ENCODE peak calls at places on chromosomes 11 and 22, in four cellular contexts. One of them, this sample, is unnamed.

GRCh38 chr11:19723572-19724342 is 11.1 kb downstream of the NAV2 start:
- DNase-seq in K562: no peak
- DNase-seq in HepG2: peak
- DNase-seq in GM12878: no peak
- DNase-seq in this sample: no peak

GRCh38 chr11:85628771-85629341 is 463 bp downstream of the TMEM126B start:
- DNase-seq in HepG2: peak
- DNase-seq in K562: no peak
- DNase-seq in GM12878: no peak
- DNase-seq in this sample: no peak

GRCh38 chr11:1728931-1729691 is 21.3 kb downstream of the IFITM10 start:
- DNase-seq in K562: no peak
- DNase-seq in HepG2: no peak
- DNase-seq in GM12878: no peak
- DNase-seq in this sample: no peak

GRCh38 chr11:103729653-103730052 is 306.8 kb upstream of the DDI1 start:
- DNase-seq in K562: no peak
- DNase-seq in HepG2: no peak
- DNase-seq in GM12878: no peak
- DNase-seq in this sample: no peak

GRCh38 chr22:24595863-24596262 is 3.0 kb upstream of the LRRC75B start:
- DNase-seq in GM12878: no peak
- DNase-seq in K562: no peak
- DNase-seq in HepG2: no peak
- DNase-seq in this sample: no peak

GRCh38 chr22:48100685-48101417 is 1338.4 kb downstream of the TBC1D22A start:
- DNase-seq in GM12878: no peak
- DNase-seq in HepG2: no peak
- DNase-seq in K562: no peak
- DNase-seq in this sample: no peak

GRCh38 chr11:64327993-64328392 is 10.1 kb downstream of the PRDX5 start:
- DNase-seq in HepG2: no peak
- DNase-seq in K562: no peak
- DNase-seq in GM12878: no peak
- DNase-seq in this sample: no peak

GRCh38 chr11:66856496-66857233 is at the start of gene LRFN4:
- DNase-seq in GM12878: no peak
- DNase-seq in HepG2: no peak
- DNase-seq in K562: peak
- DNase-seq in this sample: peak

GRCh38 chr11:31974737-31975136 is 116.1 kb upstream of the RCN1 start:
- DNase-seq in GM12878: no peak
- DNase-seq in HepG2: no peak
- DNase-seq in K562: no peak
- DNase-seq in this sample: no peak

GRCh38 chr11:47914743-47915142 is 65.6 kb upstream of the PTPRJ start:
- DNase-seq in K562: no peak
- DNase-seq in HepG2: no peak
- DNase-seq in GM12878: no peak
- DNase-seq in this sample: no peak

GRCh38 chr22:49948573-49948957 is 12.0 kb upstream of the PIM3 start:
- DNase-seq in K562: no peak
- DNase-seq in GM12878: no peak
- DNase-seq in HepG2: no peak
- DNase-seq in this sample: no peak

GRCh38 chr22:26330971-26331625 is 98.0 kb upstream of the ASPHD2 start:
- DNase-seq in HepG2: peak
- DNase-seq in GM12878: peak
- DNase-seq in K562: peak
- DNase-seq in this sample: peak

GRCh38 chr11:60469723-60470122 is 14.1 kb downstream of the MS4A1 start:
- DNase-seq in HepG2: no peak
- DNase-seq in GM12878: no peak
- DNase-seq in K562: no peak
- DNase-seq in this sample: no peak

GRCh38 chr11:103637250-103637649 is 399.2 kb upstream of the DDI1 start:
- DNase-seq in HepG2: no peak
- DNase-seq in GM12878: no peak
- DNase-seq in K562: no peak
- DNase-seq in this sample: no peak

GRCh38 chr11:26551186-26551801 is 20.8 kb downstream of the MUC15 start:
- DNase-seq in K562: no peak
- DNase-seq in HepG2: no peak
- DNase-seq in GM12878: no peak
- DNase-seq in this sample: no peak

GRCh38 chr11:45590743-45591142 is 74.7 kb downstream of the CHST1 start:
- DNase-seq in GM12878: no peak
- DNase-seq in HepG2: no peak
- DNase-seq in K562: no peak
- DNase-seq in this sample: no peak

GRCh38 chr11:57150454-57150917 is 31.3 kb upstream of the LRRC55 start:
- DNase-seq in HepG2: no peak
- DNase-seq in K562: peak
- DNase-seq in GM12878: no peak
- DNase-seq in this sample: no peak

GRCh38 chr11:21110378-21110777 is 441.0 kb downstream of the NELL1 start:
- DNase-seq in GM12878: no peak
- DNase-seq in HepG2: no peak
- DNase-seq in K562: no peak
- DNase-seq in this sample: no peak

GRCh38 chr11:82315093-82315492 is 418.6 kb downstream of the FAM181B start:
- DNase-seq in GM12878: no peak
- DNase-seq in K562: no peak
- DNase-seq in HepG2: peak
- DNase-seq in this sample: peak

GRCh38 chr11:133157180-133157579 is 375.1 kb downstream of the OPCML start:
- DNase-seq in K562: no peak
- DNase-seq in GM12878: no peak
- DNase-seq in HepG2: no peak
- DNase-seq in this sample: peak

GRCh38 chr11:75478690-75479597 is 45.9 kb upstream of the KLHL35 start:
- DNase-seq in GM12878: no peak
- DNase-seq in HepG2: no peak
- DNase-seq in K562: no peak
- DNase-seq in this sample: no peak

GRCh38 chr22:37244114-37244921 is at the start of gene RAC2:
- DNase-seq in K562: peak
- DNase-seq in HepG2: no peak
- DNase-seq in GM12878: no peak
- DNase-seq in this sample: no peak

GRCh38 chr11:133995066-133995465 is 38.3 kb upstream of the IGSF9B start:
- DNase-seq in GM12878: no peak
- DNase-seq in K562: no peak
- DNase-seq in HepG2: no peak
- DNase-seq in this sample: no peak

GRCh38 chr11:75667268-75667830 is 1.5 kb downstream of the MAP6 start:
- DNase-seq in K562: peak
- DNase-seq in GM12878: no peak
- DNase-seq in HepG2: no peak
- DNase-seq in this sample: peak

GRCh38 chr11:86182976-86183584 is 61.5 kb upstream of the EED start:
- DNase-seq in GM12878: peak
- DNase-seq in HepG2: no peak
- DNase-seq in K562: peak
- DNase-seq in this sample: no peak

GRCh38 chr11:11444027-11444799 is 91.2 kb upstream of the CSNK2A3 start:
- DNase-seq in K562: no peak
- DNase-seq in HepG2: no peak
- DNase-seq in GM12878: no peak
- DNase-seq in this sample: peak

GRCh38 chr11:1869427-1870325 is 16.8 kb downstream of the LSP1 start:
- DNase-seq in GM12878: no peak
- DNase-seq in HepG2: peak
- DNase-seq in K562: peak
- DNase-seq in this sample: no peak

GRCh38 chr11:82007536-82007935 is 726.1 kb downstream of the FAM181B start:
- DNase-seq in HepG2: no peak
- DNase-seq in K562: no peak
- DNase-seq in GM12878: no peak
- DNase-seq in this sample: no peak

GRCh38 chr11:62574363-62575057 is 819 bp upstream of the EEF1G start:
- DNase-seq in K562: peak
- DNase-seq in GM12878: no peak
- DNase-seq in HepG2: no peak
- DNase-seq in this sample: no peak
- TF ChIP-seq FOXK2 in K562: no peak
- TF ChIP-seq FOXK2 in GM12878: no peak
- TF ChIP-seq FOXK2 in HepG2: no peak
- TF ChIP-seq FOXK2 in this sample: no peak

DNA sequence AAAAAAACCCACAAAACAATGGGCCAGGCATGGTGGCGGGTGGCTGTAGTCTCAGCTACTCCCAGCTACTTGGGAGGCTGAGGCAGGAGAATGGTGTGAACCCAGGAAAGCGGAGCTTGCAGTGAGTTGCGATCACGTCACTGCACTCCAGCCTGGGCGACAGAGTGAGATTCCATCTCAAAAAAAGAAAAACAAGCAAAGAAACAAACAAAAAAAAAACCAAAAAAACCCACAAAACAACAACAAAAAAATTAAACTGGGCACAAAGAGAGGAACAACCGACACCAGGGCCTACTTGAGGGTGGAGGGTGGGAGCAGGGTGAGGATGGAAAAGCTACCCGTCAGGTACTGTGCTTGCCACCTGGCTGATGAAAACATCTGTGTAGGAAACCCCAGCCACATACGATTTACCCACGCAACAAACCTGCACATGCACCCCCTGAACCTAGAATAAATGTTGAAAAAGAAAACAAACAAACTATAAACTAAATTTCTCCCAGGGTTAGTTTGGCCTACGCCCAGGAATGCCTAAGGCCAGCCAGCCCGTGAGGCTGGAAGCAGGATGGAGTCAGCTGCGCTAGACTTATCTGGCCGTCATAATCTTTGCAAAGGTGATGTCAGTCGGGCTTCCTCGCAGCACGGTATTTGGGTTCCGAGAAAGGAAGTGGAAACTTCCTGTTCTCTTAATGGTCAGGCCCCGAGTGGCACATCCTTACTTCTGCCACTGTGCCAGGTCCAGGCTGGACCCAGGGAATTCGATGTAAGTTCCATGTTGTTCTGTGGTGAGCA is 21.9 kb upstream of the CYB5R3 start:
- DNase-seq in K562: no peak
- DNase-seq in GM12878: no peak
- DNase-seq in HepG2: no peak
- DNase-seq in this sample: no peak
- TF ChIP-seq TARDBP in K562: no peak
- TF ChIP-seq TARDBP in GM12878: no peak
- TF ChIP-seq TARDBP in HepG2: no peak
- TF ChIP-seq TARDBP in this sample: no peak

DNA sequence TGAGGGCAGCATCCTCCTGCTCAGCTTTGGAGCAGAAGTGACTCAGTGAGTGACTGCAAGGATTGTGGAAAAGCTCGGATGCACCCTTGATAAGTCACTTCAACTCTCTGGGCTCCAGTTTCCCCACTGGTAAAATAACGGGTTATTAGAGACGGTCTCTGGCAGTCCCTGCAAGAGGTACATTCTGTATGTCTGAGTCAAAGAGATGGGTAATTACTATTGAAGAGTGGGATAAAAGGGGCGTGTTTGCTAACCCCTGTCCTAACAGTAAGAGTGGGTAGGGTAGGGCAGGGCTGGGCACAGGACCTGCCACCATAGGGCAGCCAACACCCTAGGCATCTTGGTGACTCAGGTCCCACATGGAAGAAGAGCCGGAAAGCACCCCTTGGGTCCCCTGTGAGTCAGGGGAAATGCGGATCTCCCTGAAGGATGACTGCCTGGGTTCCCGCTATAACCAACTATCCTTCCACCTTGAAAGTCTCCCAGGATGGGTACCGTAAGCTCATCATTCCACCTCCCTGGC is 7.3 kb upstream of the AHNAK start:
- DNase-seq in HepG2: no peak
- DNase-seq in K562: no peak
- DNase-seq in GM12878: no peak
- DNase-seq in this sample: no peak
- TF ChIP-seq FOXK2 in HepG2: no peak
- TF ChIP-seq FOXK2 in K562: no peak
- TF ChIP-seq FOXK2 in GM12878: no peak
- TF ChIP-seq FOXK2 in this sample: no peak

GRCh38 chr22:38412435-38413084 is 42.4 kb downstream of the KCNJ4 start:
- DNase-seq in GM12878: no peak
- DNase-seq in K562: peak
- DNase-seq in HepG2: no peak
- DNase-seq in this sample: peak
- TF ChIP-seq TARDBP in GM12878: no peak
- TF ChIP-seq TARDBP in K562: no peak
- TF ChIP-seq TARDBP in HepG2: no peak
- TF ChIP-seq TARDBP in this sample: no peak

GRCh38 chr11:69460540-69461257 is 20.8 kb upstream of the LINC01488 start:
- DNase-seq in K562: no peak
- DNase-seq in HepG2: peak
- DNase-seq in GM12878: no peak
- DNase-seq in this sample: no peak
- TF ChIP-seq FOXK2 in K562: no peak
- TF ChIP-seq FOXK2 in HepG2: no peak
- TF ChIP-seq FOXK2 in GM12878: no peak
- TF ChIP-seq FOXK2 in this sample: no peak

GRCh38 chr11:8339592-8340022 is 75.9 kb upstream of the LMO1 start:
- DNase-seq in K562: no peak
- DNase-seq in HepG2: no peak
- DNase-seq in GM12878: no peak
- DNase-seq in this sample: no peak
- TF ChIP-seq TARDBP in K562: no peak
- TF ChIP-seq TARDBP in HepG2: no peak
- TF ChIP-seq TARDBP in GM12878: no peak
- TF ChIP-seq TARDBP in this sample: no peak

GRCh38 chr22:19855504-19856409 is 1.1 kb upstream of the GNB1L start:
- DNase-seq in HepG2: peak
- DNase-seq in K562: peak
- DNase-seq in GM12878: peak
- DNase-seq in this sample: peak
- TF ChIP-seq FOXK2 in HepG2: no peak
- TF ChIP-seq FOXK2 in K562: no peak
- TF ChIP-seq FOXK2 in GM12878: no peak
- TF ChIP-seq FOXK2 in this sample: no peak

DNA sequence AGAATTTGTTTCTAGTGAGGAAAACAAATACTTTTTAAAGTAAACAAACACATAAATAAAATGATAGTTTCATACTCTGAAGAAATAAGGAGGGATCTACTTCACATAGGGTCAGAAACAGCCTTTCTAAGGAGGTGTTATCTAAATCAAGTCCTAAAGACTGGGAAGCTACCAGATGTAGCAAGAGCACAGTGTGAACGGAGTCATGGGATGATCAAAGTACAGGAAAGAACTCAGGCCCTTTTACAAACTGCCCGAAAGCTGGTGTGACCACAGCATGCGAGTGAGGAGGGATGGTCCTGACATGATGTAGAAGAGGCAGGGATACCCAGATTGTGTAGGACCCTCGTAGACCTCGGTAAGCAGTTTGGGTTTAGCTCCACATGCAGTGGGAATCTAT is 102.8 kb downstream of the ARHGAP32 start:
- DNase-seq in K562: no peak
- DNase-seq in GM12878: no peak
- DNase-seq in HepG2: no peak
- DNase-seq in this sample: no peak
- TF ChIP-seq TARDBP in K562: no peak
- TF ChIP-seq TARDBP in GM12878: no peak
- TF ChIP-seq TARDBP in HepG2: no peak
- TF ChIP-seq TARDBP in this sample: no peak

GRCh38 chr11:118290923-118291322 is 13.6 kb upstream of the CD3E start:
- DNase-seq in HepG2: peak
- DNase-seq in K562: no peak
- DNase-seq in GM12878: no peak
- DNase-seq in this sample: no peak
- TF ChIP-seq FOXK2 in HepG2: no peak
- TF ChIP-seq FOXK2 in K562: no peak
- TF ChIP-seq FOXK2 in GM12878: no peak
- TF ChIP-seq FOXK2 in this sample: no peak

This sample was measured in HEK293T.